ENCODE peak calls at places on chromosomes 6 and 20, in five cellular contexts. A is IMR-90; X is uterus; W is neural progenitor cell; T is CD8-positive, alpha-beta T cell. G is an unnamed sample. For H3K4me1 and H3K9me3, the result is how much of the 10 kb centered on the place peaks cover.

GRCh38 chr6:164247106-164247505 is 832.6 kb downstream of the QKI start:
- DNase-seq in A (no peak), X (no peak), W (peak), T (no peak), G (no peak)

GRCh38 chr20:59648720-59649119 is 44.4 kb downstream of the PHACTR3 start:
- DNase-seq in A (no peak), X (no peak), W (no peak), T (no peak), G (no peak)

GRCh38 chr6:145502417-145502816 is 232.9 kb downstream of the EPM2A start:
- DNase-seq in A (no peak), X (no peak), W (no peak), T (no peak), G (no peak)

GRCh38 chr6:121951077-121951476 is 448.4 kb upstream of the HSF2 start:
- DNase-seq in A (no peak), X (no peak), W (no peak), T (no peak), G (no peak)

GRCh38 chr6:154510144-154510905 is at the start of gene CNKSR3:
- DNase-seq in A (peak), X (peak), W (peak), T (no peak), G (peak)

GRCh38 chr6:151501511-151502136 is 7.8 kb downstream of the CCDC170 start:
- DNase-seq in A (no peak), X (no peak), W (no peak), T (no peak), G (no peak)

GRCh38 chr6:88641178-88641903 is 322.1 kb downstream of the RNGTT start:
- DNase-seq in A (peak), X (no peak), W (no peak), T (no peak), G (no peak)

GRCh38 chr6:2790588-2790987 is 25.4 kb downstream of the WRNIP1 start:
- DNase-seq in A (peak), X (no peak), W (no peak), T (no peak), G (no peak)

GRCh38 chr6:80022803-80023202 is 18.4 kb downstream of the TTK start:
- DNase-seq in A (peak), X (no peak), W (no peak), T (no peak), G (no peak)

GRCh38 chr20:44973053-44973452 is 6.7 kb downstream of the STK4 start:
- DNase-seq in A (no peak), X (no peak), W (no peak), T (no peak), G (no peak)

GRCh38 chr6:18400831-18401446 is 13.8 kb downstream of the RNF144B start:
- DNase-seq in A (peak), X (no peak), W (no peak), T (no peak), G (no peak)

GRCh38 chr6:114862809-114863208 is 520.0 kb upstream of the HS3ST5 start:
- DNase-seq in A (no peak), X (no peak), W (no peak), T (no peak), G (no peak)

GRCh38 chr20:36132802-36133211 is 21.7 kb upstream of the EPB41L1 start:
- DNase-seq in A (no peak), X (no peak), W (no peak), T (no peak), G (peak)

GRCh38 chr20:31839782-31840487 is 5.5 kb downstream of the FOXS1 start:
- DNase-seq in A (no peak), X (no peak), W (no peak), T (no peak), G (no peak)

GRCh38 chr20:38164069-38164468 is 1.0 kb downstream of the TGM2 start:
- DNase-seq in A (no peak), X (no peak), W (no peak), T (no peak), G (no peak)

GRCh38 chr20:40073535-40074111 is 615.4 kb downstream of the MAFB start:
- DNase-seq in A (no peak), X (no peak), W (peak), T (no peak), G (no peak)

GRCh38 chr6:7021306-7021705 is 86.5 kb upstream of the RREB1 start:
- DNase-seq in A (no peak), X (no peak), W (no peak), T (no peak), G (no peak)

GRCh38 chr20:44526129-44526528 is 4.3 kb upstream of the SERINC3 start:
- DNase-seq in A (peak), X (no peak), W (no peak), T (no peak), G (no peak)

GRCh38 chr20:25336561-25337422 is 53.8 kb downstream of the ABHD12 start:
- DNase-seq in A (peak), X (no peak), W (peak), T (no peak), G (peak)

GRCh38 chr6:41570270-41570615 is 24.1 kb downstream of the FOXP4 start:
- DNase-seq in A (no peak), X (no peak), W (peak), T (no peak), G (no peak)

GRCh38 chr6:143286280-143286795 is 164.2 kb downstream of the ADAT2 start:
- DNase-seq in A (peak), X (no peak), W (no peak), T (no peak), G (no peak)

GRCh38 chr6:45074423-45074822 is 253.7 kb upstream of the RUNX2 start:
- DNase-seq in A (no peak), X (no peak), W (no peak), T (no peak), G (no peak)

GRCh38 chr6:19013011-19013410 is 625.9 kb downstream of the RNF144B start:
- DNase-seq in A (no peak), X (no peak), W (no peak), T (no peak), G (no peak)

GRCh38 chr6:47288245-47289090 is 21.2 kb downstream of the TNFRSF21 start:
- DNase-seq in A (no peak), X (no peak), W (no peak), T (no peak), G (peak)

GRCh38 chr20:17225891-17226409 is 890 bp upstream of the PCSK2 start:
- DNase-seq in A (no peak), X (no peak), W (peak), T (no peak), G (peak)

GRCh38 chr20:24077145-24077544 is 88.6 kb upstream of the GGTLC1 start:
- DNase-seq in A (no peak), X (no peak), W (no peak), T (no peak), G (no peak)

GRCh38 chr6:127519469-127519785 is 292 bp upstream of the MTCL3 start:
- DNase-seq in A (no peak), X (no peak), W (no peak), T (no peak), G (no peak)

GRCh38 chr6:43221774-43222101 is 7.5 kb downstream of the DNPH1 start:
- DNase-seq in A (no peak), X (no peak), W (no peak), T (no peak), G (no peak)

GRCh38 chr6:43219814-43220213 is 9.5 kb downstream of the DNPH1 start:
- DNase-seq in A (no peak), X (no peak), W (no peak), T (no peak), G (no peak)

GRCh38 chr6:43220439-43220951 is 8.8 kb downstream of the DNPH1 start:
- DNase-seq in A (no peak), X (no peak), W (no peak), T (no peak), G (no peak)

GRCh38 chr6:43222418-43223059 is 6.7 kb downstream of the DNPH1 start:
- DNase-seq in A (no peak), X (no peak), W (no peak), T (no peak), G (no peak)

DNA sequence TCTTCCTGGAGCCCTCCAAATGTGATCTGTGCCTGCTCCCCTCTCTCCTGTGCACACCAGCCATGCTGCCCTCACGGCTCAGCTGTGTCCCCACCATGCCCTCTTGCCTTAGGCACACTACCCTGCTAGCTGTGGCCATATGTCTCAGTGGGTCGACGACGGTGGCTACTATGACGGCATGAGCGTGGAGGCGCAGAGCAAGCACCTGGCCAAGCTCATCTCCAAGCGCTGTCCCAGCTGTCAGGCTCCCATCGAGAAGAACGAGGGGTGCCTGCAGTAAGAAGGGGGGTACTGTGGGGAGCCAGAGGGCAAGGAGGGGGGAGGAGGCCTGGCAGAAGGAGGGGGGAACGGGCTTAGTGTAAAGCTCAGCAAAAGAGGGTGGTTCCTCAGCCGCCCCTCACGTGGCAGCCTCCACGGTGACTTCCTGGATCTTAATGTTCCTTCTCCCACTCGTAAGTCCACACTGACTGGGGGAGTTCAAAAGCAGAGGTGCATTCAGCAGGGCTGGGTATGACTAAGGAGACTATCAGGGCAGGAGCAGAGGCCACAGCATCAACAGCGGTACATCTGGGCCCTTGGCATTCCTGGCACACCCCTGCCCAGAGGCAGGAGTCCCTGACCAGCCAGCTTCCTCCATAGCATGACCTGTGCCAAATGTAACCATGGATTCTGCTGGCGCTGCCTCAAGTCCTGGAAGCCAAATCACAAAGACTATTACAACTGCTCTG is 8.1 kb downstream of the DNPH1 start:
- DNase-seq in A (no peak), X (no peak), W (no peak), T (no peak), G (peak)
- H3K4me1 ChIP-seq in A (under half), X (under half), W (under half), T (under half), G (under half)

GRCh38 chr20:41135888-41136243 is 1.5 kb upstream of the PLCG1 start:
- DNase-seq in A (no peak), X (no peak), W (no peak), T (no peak), G (no peak)
- H3K27ac ChIP-seq in A (no peak), X (peak), W (no peak), T (no peak), G (no peak)

GRCh38 chr6:27442932-27443331 is 30.0 kb downstream of the ZNF184 start:
- DNase-seq in A (no peak), X (no peak), W (no peak), T (no peak), G (no peak)

GRCh38 chr6:27439371-27439770 is 33.5 kb downstream of the ZNF184 start:
- DNase-seq in A (no peak), X (no peak), W (no peak), T (no peak), G (no peak)

DNA sequence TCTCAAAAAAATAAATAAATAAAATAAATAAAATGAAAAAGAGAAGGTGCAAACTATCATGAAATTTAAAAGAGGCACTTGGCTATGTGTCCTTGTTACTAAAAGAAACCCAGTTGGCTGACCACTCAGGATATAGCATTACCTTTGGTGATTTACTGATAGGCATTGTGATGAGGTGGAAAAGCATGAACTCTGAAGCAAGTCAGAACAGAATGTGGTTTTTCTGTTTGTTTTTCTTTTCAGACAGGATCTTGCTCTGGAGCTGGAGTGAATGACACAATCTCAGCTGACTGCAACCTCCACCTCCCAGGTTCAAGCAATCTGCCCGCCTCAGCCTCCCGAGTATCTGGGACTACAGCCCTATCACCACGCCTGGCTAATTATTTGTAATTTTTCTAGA is 31.9 kb downstream of the ZNF184 start:
- DNase-seq in A (peak), X (no peak), W (no peak), T (no peak), G (no peak)
- H3K9me3 ChIP-seq in A (under half), X (under half), W (under half), T (under half), G (under half)

GRCh38 chr6:132130530-132131298 is 179.5 kb upstream of the CCN2 start:
- DNase-seq in A (peak), X (peak), W (no peak), T (no peak), G (peak)
- H3K4me1 ChIP-seq in A (under half), X (under half), W (under half), T (under half), G (under half)

DNA sequence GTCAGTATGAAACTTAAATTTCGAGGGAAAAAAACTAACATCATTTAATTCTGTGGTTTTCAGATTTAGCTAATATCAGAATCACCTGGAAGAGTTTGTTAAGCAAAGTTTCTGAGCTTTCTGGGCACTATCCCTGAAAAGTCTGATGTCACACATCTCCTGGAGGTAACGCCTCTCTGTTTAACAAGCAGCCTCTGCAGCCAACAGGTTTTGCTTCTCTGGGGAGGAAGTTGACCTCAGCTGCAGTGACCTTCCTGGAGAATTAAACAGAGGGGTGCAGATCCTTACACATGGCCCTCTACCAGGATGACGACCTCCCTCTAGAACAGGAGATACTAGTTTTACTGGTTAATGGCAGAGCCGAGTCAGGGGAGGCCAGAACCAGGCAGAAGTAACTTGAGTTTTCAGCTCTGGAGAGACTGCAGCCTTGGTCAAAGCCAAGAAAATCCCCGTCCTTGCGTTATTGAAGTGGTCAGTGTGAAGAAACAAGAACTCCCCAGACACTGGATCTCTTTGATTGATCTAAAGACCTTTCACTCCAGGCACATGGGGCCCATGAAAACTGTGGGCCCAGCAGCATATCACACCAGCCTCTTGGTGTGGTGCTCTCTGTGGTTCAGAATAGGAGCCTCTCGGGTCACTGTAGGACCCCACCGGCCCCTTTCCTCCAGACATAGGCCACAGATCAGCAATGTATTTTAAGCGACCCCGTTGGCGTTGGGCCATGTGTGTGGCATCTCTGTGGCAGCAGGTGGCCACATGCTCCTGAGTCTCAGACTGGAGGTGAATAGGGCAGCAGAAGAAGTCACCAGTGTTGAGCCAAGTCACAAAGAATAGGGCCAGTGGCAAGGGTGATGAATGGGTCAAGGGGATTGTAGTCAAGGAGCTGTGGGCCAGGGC is 33.4 kb upstream of the CCR6 start:
- DNase-seq in A (no peak), X (no peak), W (no peak), T (no peak), G (no peak)
- H3K27ac ChIP-seq in A (no peak), X (no peak), W (no peak), T (no peak), G (no peak)

GRCh38 chr6:169988769-169989550 is 237.5 kb downstream of the ERMARD start:
- DNase-seq in A (no peak), X (no peak), W (no peak), T (no peak), G (no peak)
- H3K9me3 ChIP-seq in A (half or more), X (under half), W (under half), T (under half), G (under half)

GRCh38 chr20:49674383-49675352 is 39.0 kb downstream of the B4GALT5 start:
- DNase-seq in A (peak), X (no peak), W (no peak), T (no peak), G (no peak)
- H3K4me1 ChIP-seq in A (under half), X (under half), W (half or more), T (under half), G (half or more)

DNA sequence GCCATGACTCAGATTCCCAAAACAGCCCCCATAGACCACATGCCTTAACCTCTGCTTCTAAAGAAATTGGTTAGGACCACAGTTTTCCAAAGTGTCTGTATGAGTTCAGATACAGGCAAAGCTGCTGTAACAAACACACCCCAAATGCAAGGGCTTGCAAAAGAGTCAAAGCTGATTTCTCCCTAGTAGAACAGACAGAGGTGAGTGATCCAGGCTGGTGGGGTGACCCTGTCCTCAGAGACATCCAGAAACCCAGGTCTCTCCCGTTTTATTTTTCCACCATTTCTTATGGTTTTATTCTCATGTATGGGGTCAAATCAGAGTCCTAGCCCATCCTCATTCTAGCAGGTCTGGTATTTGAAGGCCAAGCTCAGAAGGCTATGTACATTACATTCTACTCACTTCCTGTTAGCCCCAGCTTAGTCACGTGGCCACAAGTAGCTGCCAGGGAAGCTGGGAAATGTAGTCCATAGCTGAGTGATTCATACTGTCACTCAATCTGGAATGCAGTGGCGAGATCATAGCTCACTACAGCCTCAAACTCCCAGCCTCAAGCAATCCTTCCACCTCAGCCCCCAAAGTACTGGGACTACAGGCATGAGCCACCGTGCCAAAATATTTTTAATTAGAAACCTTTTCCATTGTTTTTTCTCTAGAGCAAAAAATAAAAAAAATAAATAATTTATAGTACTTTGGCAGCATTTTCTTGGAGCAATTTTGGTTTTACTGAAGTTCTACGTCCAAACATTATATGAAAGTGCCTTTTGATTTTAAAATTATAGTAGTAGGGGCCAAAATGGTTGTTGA is 175.2 kb downstream of the ZMYND8 start:
- DNase-seq in A (peak), X (no peak), W (peak), T (no peak), G (no peak)
- H3K27ac ChIP-seq in A (no peak), X (no peak), W (no peak), T (no peak), G (no peak)